ENCODE peak calls at places on chromosomes 11 and 22, in four cellular contexts. Y is nephron progenitor cell, Q is activated B cell treated with CpG ODN at 0.5 μM for 24 hours, O is cardiac muscle cell. L is an unnamed sample.

GRCh38 chr11:12585861-12586260 is 88.4 kb upstream of the TEAD1 start:
- DNase-seq in Y (no peak), O (no peak), Q (no peak), L (no peak)

GRCh38 chr22:31530816-31531180 is 34.5 kb downstream of the SFI1 start:
- DNase-seq in O (peak; percentile 59), Q (no peak), Y (no peak), L (no peak)

GRCh38 chr11:108732395-108732794 is 67.5 kb downstream of the DDX10 start:
- DNase-seq in O (no peak), Q (no peak), Y (no peak), L (no peak)

GRCh38 chr22:24408630-24409029 is 18.8 kb upstream of the ADORA2A start:
- DNase-seq in Y (no peak), O (no peak), Q (no peak), L (no peak)

GRCh38 chr11:12242071-12242672 is 131.8 kb downstream of the MICAL2 start:
- DNase-seq in O (no peak), Y (no peak), Q (no peak), L (no peak)

GRCh38 chr11:77557553-77557952 is 32.2 kb upstream of the AQP11 start:
- DNase-seq in O (peak; percentile 19), Y (no peak), Q (no peak), L (no peak)

GRCh38 chr11:103109818-103110388 is 677 bp downstream of the DYNC2H1 start:
- DNase-seq in O (peak; percentile 34), Y (peak; percentile 19), Q (no peak), L (no peak)

GRCh38 chr11:10588904-10589303 is 20.4 kb upstream of the LYVE1 start:
- DNase-seq in O (no peak), Y (no peak), Q (no peak), L (no peak)

GRCh38 chr22:48276933-48277867 is 1514.8 kb downstream of the TBC1D22A start:
- DNase-seq in Q (no peak), O (no peak), Y (no peak), L (no peak)

GRCh38 chr11:78432058-78432515 is 14.5 kb upstream of the GAB2 start:
- DNase-seq in Y (peak; percentile 27), O (peak; percentile 51), Q (no peak), L (no peak)

GRCh38 chr11:78192223-78192719 is 3.6 kb downstream of the USP35 start:
- DNase-seq in Q (no peak), Y (no peak), O (no peak), L (no peak)

GRCh38 chr22:41482319-41482935 is 13.5 kb downstream of the ACO2 start:
- DNase-seq in Y (no peak), O (no peak), Q (no peak), L (no peak)

GRCh38 chr22:28983788-28984441 is 77.7 kb downstream of the C22orf31 start:
- DNase-seq in Q (no peak), O (peak; percentile 38), Y (no peak), L (no peak)

GRCh38 chr11:5726351-5726750 is 9.9 kb upstream of the OR56B1 start:
- DNase-seq in Q (no peak), Y (no peak), O (no peak), L (no peak)

GRCh38 chr11:85923455-85923854 is 68.3 kb downstream of the CCDC83 start:
- DNase-seq in O (no peak), Y (no peak), Q (no peak), L (no peak)

GRCh38 chr11:13949876-13950275 is 12.6 kb upstream of the SPON1 start:
- DNase-seq in Y (no peak), O (peak; percentile 66), Q (no peak), L (no peak)

GRCh38 chr11:17805873-17806272 is 71.3 kb downstream of the KCNC1 start:
- DNase-seq in Y (no peak), O (no peak), Q (no peak), L (no peak)

GRCh38 chr22:47163481-47163875 is 401.0 kb downstream of the TBC1D22A start:
- DNase-seq in O (no peak), Q (no peak), Y (no peak), L (no peak)

GRCh38 chr11:69358398-69359080 is 64.6 kb downstream of the MYEOV start:
- DNase-seq in O (no peak), Y (no peak), Q (peak; percentile 8), L (peak; percentile 4)

GRCh38 chr11:1293619-1294015 is 15.8 kb downstream of the TOLLIP start:
- DNase-seq in Q (no peak), O (no peak), Y (peak; percentile 6), L (no peak)
- TF ChIP-seq CTCF in Q (no peak), O (peak; percentile 19), Y (no peak), L (peak; percentile 36)

DNA sequence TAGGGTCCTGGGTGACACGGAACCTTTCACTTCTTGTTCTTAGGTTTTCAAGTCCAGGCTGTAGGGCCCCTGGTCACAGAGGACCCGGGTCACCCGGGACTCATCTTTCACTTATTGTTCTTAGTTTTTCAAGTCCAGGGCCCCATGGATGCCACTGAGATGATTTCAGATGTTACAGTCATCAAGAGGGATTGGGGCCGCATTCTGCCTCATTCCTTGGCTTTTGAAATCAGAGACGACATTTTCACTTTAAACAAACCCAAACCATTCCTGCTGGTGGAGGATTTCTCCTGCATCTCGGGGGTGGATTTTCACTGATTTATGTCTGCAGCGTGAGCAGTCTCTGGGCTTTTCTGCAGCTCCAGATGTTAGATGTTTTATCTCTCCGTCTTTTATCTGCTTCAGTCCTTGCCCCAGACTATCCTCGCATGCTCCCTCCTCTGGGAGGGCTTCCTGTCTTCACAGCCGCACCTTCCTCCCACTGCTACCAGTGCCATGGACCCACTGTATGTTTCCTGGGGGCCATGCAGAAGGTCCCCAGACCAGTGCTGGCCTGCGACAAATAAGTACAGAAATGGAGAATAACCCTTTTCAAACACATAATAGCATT is 27.4 kb downstream of the FBLN1 start:
- DNase-seq in O (no peak), Q (no peak), Y (no peak), L (no peak)
- TF ChIP-seq CTCF in O (no peak), Q (no peak), Y (no peak), L (no peak)

DNA sequence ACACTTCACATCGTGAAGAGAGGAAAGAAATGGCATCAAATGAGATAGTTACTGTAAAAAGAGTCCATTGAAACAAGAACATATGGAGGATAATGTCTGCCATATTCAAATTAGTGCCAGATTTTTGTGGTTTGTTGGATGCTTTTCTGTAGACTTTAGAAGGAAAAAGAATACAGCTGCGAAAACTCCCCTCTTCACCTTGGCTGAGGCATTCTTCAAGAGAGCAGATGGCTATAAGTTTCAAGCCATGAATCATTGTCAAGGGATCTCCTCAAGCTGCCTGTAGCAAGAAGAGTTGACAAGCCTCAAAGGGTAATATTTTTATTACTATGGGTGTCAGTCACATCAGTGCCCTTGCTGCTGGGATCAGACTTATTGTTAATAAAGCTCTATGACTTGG is 507.4 kb upstream of the RAG2 start:
- DNase-seq in Y (no peak), Q (no peak), O (peak; percentile 14), L (no peak)
- TF ChIP-seq CTCF in Y (no peak), Q (no peak), O (no peak), L (no peak)

DNA sequence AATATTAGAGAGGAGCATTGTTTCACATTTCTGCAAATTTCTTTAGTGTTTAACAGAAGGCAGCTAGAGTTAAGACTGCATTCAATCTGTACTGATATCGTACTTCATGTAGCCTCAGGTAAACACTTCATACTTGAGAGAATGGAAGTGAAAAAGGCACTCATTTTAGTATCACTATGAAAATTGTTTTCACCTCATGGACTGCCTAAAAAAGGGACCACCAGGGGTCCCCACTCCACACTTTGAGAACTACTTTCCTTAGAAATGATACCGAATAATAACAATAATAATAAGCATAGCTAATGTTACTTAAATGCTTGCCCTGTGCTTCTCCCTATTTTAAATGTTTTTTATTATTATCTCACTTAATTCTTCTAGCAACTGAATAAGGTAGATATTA is 95.1 kb downstream of the BLID start:
- DNase-seq in Y (peak; percentile 12), Q (no peak), O (peak; percentile 54), L (no peak)
- TF ChIP-seq CTCF in Y (peak; percentile 51), Q (no peak), O (peak; percentile 59), L (peak; percentile 54)

GRCh38 chr22:20439556-20439927 is 1.9 kb upstream of the SCARF2 start:
- DNase-seq in O (no peak), Y (no peak), Q (no peak), L (no peak)

GRCh38 chr22:20438066-20438677 is 547 bp upstream of the SCARF2 start:
- DNase-seq in Y (no peak), Q (no peak), O (peak; percentile 60), L (no peak)

GRCh38 chr22:20437253-20438065 is at the start of gene SCARF2:
- DNase-seq in Y (peak; percentile 85), O (peak; percentile 82), Q (no peak), L (peak; percentile 63)

GRCh38 chr22:20439928-20440575 is 2.4 kb upstream of the SCARF2 start:
- DNase-seq in O (no peak), Q (no peak), Y (no peak), L (no peak)

DNA sequence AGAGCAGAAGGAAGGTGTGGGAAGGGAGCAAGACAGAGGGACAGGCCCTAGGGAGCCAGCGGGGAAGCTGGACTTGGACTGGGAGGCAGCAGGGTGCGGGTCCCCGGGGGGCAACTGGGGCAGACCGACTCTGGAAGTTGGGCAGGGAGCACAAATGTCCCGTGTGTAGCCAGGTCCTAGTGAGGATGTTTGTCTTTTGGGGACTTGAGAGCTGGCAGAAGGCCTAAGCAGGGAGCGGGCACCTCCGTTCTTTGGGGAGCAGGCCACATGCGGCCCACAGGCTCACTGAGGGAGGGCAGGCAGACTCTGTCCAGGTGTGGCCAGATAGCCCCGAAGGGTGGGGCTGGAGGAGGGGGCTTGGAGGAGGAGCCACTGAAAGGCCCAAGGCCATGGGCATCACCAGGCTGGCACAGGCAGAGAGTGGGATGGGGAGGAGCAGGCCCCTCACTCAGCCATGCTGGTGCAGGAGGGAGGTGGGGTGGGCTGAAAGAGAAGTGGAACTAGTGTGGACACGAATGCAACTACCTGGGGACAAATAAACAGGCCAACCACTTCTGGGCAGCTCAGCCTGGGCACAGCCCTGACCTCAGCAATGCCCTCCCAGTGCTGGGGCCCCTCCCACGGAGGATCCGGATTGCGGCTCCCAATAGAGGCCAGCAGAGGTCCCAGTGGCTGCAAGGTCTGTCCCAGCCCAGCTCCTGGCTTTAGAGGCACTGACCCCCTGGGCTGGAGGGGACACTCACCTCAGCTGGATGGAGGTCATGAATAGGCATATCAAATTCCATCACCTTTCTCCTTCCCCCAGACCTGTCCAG is 1.3 kb upstream of the SCARF2 start:
- DNase-seq in Q (no peak), O (no peak), Y (no peak), L (no peak)
- TF ChIP-seq CTCF in Q (no peak), O (peak; percentile 28), Y (no peak), L (no peak)

GRCh38 chr11:117809236-117810055 is 12.4 kb upstream of the DSCAML1 start:
- DNase-seq in Q (peak; percentile 29), Y (peak; percentile 76), O (peak; percentile 49), L (no peak)
- TF ChIP-seq CTCF in Q (no peak), Y (peak; percentile 64), O (peak; percentile 46), L (peak; percentile 69)

GRCh38 chr11:25737071-25737675 is 594.8 kb upstream of the ANO3 start:
- DNase-seq in Y (no peak), Q (no peak), O (no peak), L (no peak)

GRCh38 chr11:25734592-25735211 is 597.2 kb upstream of the ANO3 start:
- DNase-seq in Y (peak; percentile 8), O (peak; percentile 42), Q (no peak), L (no peak)

DNA sequence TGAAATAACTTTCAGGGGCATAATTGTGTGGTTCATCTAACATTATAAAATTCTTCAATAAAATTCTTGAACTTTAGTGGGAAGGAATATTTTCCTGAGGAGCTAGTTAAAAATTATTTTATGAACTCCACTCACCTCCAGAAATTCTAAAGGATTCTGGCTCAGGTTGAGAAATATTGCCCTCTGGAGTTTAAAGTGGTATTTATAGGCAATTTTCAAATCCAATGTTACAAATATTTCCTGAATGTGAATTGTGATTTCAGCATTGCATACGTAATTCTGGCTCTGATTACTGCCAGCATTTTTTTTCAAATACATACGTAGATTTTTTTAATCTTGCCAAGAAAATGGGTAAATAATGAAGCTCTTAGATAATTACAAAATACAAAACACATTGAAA is 598.2 kb upstream of the ANO3 start:
- DNase-seq in Q (no peak), Y (no peak), O (peak; percentile 24), L (no peak)
- TF ChIP-seq CTCF in Q (no peak), Y (peak; percentile 8), O (peak; percentile 13), L (no peak)

L was measured in progenitor cell of endocrine pancreas.